ENCODE peak calls at places on chromosomes 2 and 18, in seven cellular contexts. B is HCT116, J is K562, F is T47D, L is SK-N-SH, R is GM12878, Q is H1. H is an unnamed sample.

GRCh38 chr18:37553633-37554398 is 11.8 kb downstream of the CELF4 start:
- DNase-seq in B (no peak), J (peak; percentile 20), R (no peak), F (no peak), Q (no peak), L (no peak), H (no peak)

GRCh38 chr2:240835528-240835927 is 15.5 kb upstream of the KIF1A start:
- DNase-seq in F (no peak), J (no peak), L (no peak), B (no peak), Q (no peak), R (no peak), H (no peak)

GRCh38 chr2:191916826-191917225 is 69.9 kb upstream of the CAVIN2 start:
- DNase-seq in B (no peak), R (no peak), J (no peak), L (no peak), F (no peak), Q (no peak), H (no peak)

GRCh38 chr2:208192611-208193248 is 2.9 kb upstream of the C2orf80 start:
- DNase-seq in J (no peak), R (no peak), L (no peak), Q (no peak), B (no peak), F (no peak), H (no peak)

GRCh38 chr2:152763651-152764050 is 45.2 kb downstream of the ARL6IP6 start:
- DNase-seq in B (no peak), J (no peak), Q (no peak), L (no peak), R (no peak), F (no peak), H (no peak)

GRCh38 chr2:45009928-45010705 is 865 bp upstream of the SIX2 start:
- DNase-seq in B (no peak), R (no peak), F (peak; percentile 80), J (no peak), L (peak; percentile 85), Q (no peak), H (no peak)

GRCh38 chr18:57519668-57520424 is 66.7 kb downstream of the FECH start:
- DNase-seq in L (no peak), R (no peak), J (no peak), Q (no peak), B (no peak), F (peak; percentile 15), H (no peak)

GRCh38 chr2:145108959-145109710 is 589.2 kb upstream of the ZEB2 start:
- DNase-seq in Q (no peak), R (no peak), B (no peak), F (no peak), J (no peak), L (no peak), H (no peak)

GRCh38 chr2:237181844-237182243 is 96.2 kb downstream of the COPS8 start:
- DNase-seq in B (peak; percentile 26), L (no peak), Q (no peak), J (no peak), F (no peak), R (no peak), H (no peak)

GRCh38 chr2:119756837-119757236 is 2.9 kb upstream of the PTPN4 start:
- DNase-seq in Q (no peak), L (no peak), B (peak; percentile 62), F (no peak), R (no peak), J (peak; percentile 72), H (peak; percentile 57)

GRCh38 chr2:167406558-167406957 is 518.3 kb downstream of the XIRP2 start:
- DNase-seq in B (no peak), Q (peak; percentile 87), L (no peak), J (no peak), R (no peak), F (no peak), H (no peak)

GRCh38 chr2:48414980-48415764 is 114.8 kb upstream of the STON1 start:
- DNase-seq in B (no peak), F (no peak), R (no peak), J (no peak), L (peak; percentile 44), Q (no peak), H (peak; percentile 79)

GRCh38 chr2:48414196-48414595 is 115.8 kb upstream of the STON1 start:
- DNase-seq in R (no peak), J (no peak), Q (no peak), F (no peak), B (no peak), L (no peak), H (no peak)

GRCh38 chr2:48414640-48414979 is 115.3 kb upstream of the STON1 start:
- DNase-seq in J (no peak), L (no peak), B (no peak), Q (no peak), F (no peak), R (no peak), H (no peak)

GRCh38 chr2:48412409-48413259 is 117.3 kb upstream of the STON1 start:
- DNase-seq in F (no peak), B (no peak), R (no peak), L (no peak), Q (no peak), J (no peak), H (no peak)

DNA sequence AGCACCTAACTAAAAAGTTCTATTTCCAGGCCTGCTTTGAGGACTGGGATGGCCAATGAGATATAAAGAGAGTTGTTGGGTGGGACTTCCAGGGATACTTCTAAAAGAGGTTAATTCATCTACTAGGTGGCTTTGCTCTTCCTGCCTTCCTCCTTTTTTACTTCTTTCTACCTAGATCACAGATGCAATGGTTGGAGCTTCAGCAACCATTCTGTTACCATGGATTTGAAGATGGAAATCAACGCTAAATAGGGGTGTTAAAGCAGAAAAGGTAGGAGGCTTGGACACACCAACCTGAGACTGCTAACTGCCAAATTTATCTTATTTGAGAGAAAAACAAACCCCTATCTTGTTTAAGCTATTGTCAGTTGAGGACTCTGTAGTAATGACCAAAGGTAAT is 116.3 kb upstream of the STON1 start:
- DNase-seq in L (no peak), J (no peak), R (no peak), B (no peak), Q (no peak), F (no peak), H (no peak)
- TF ChIP-seq JUND in L (no peak), J (no peak), R (no peak), B (no peak), Q (no peak), F (no peak), H (no peak)

DNA sequence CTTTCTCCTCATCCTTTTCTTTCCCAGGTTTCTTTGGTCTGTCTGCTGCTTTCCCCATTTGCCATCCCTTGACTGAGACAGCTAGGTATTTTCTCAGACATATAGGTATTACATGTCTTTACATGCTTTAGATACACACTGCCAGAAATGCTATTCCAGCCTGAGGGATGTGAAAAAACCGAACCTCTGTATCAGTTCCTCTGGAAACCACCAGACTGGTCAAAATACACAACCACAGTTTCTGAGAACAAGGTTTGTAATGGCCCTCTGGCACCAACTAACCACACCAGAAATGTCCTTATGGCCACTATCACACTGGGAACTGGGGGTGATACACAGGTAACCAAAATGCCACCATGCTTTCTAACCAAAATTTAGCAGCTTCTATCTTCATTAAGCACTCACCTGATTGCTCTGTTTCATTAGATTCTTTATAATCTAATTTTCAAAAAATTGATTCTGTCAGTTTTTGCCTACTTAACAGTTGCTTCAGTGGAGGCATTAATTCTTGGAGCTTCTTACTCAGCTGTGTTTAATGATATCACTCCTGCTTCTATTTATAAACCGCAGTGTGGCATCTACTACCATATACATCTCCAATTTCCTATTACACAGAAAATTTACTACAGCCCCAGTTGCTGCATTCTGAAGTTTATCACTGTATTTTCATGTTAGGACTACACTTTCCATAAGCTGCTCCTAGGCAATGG is 243.5 kb downstream of the WDPCP start:
- DNase-seq in F (no peak), L (no peak), R (peak; percentile 48), J (no peak), B (no peak), Q (no peak), H (no peak)
- TF ChIP-seq JUND in F (no peak), L (no peak), R (no peak), J (no peak), B (no peak), Q (no peak), H (no peak)

DNA sequence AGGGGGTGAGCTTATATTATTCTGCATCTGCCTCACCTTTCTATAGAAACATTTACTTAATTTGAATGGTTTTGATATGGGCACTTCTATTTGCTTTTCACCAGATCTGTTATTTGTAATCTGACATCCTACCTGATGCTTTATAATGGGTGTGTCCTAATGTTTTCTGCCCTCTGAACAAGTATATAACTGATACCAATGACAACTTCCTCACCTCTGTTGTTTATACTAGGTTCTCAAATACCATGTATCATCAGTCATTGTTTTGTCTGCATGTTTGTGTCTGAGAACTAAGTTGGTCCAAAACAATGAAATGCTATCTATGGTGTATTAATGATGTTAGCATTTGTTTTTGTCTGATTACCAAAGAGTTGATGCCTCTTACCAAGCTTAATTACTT is 45.8 kb downstream of the ITGA6 start:
- DNase-seq in J (no peak), B (no peak), L (no peak), F (no peak), Q (no peak), R (no peak), H (no peak)
- TF ChIP-seq JUND in J (no peak), B (no peak), L (no peak), F (no peak), Q (no peak), R (no peak), H (no peak)

GRCh38 chr2:101006065-101006715 is 4.1 kb downstream of the RPL31 start:
- DNase-seq in F (no peak), R (no peak), L (no peak), J (no peak), B (no peak), Q (no peak), H (no peak)

GRCh38 chr2:101001713-101002561 is at the start of gene RPL31:
- DNase-seq in J (peak; percentile 98), F (peak; percentile 96), Q (peak; percentile 91), L (peak; percentile 98), R (peak; percentile 78), B (peak; percentile 91), H (peak; percentile 98)

GRCh38 chr2:101002562-101003277 is 631 bp downstream of the RPL31 start:
- DNase-seq in B (no peak), R (no peak), Q (no peak), F (no peak), J (peak; percentile 30), L (peak; percentile 43), H (peak; percentile 17)

GRCh38 chr2:101004671-101005325 is 2.7 kb downstream of the RPL31 start:
- DNase-seq in L (no peak), Q (no peak), B (no peak), F (no peak), J (no peak), R (no peak), H (no peak)

GRCh38 chr2:101003278-101003775 is 1.2 kb downstream of the RPL31 start:
- DNase-seq in R (no peak), Q (no peak), L (no peak), J (peak; percentile 32), F (no peak), B (no peak), H (peak; percentile 18)
- TF ChIP-seq JUND in R (no peak), Q (no peak), L (no peak), J (no peak), F (no peak), B (no peak), H (no peak)

DNA sequence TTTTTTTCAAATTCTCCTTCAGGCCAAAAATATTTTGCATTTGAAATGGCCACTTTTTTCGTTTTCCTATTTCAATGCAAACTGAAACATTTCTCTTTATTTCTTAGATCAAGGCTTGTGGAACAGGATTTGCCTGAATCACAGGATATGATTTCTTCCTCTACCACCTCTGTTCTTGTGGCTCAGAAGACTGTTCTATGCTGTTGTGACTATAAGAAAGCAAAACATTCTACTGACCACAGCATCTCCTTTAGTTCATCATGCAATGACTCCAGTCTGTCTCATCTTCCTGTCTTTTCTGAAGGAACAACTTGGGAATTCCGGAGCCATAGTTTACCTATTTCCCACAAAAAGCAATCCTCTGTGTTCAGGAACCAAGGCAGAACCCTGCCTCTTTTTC is 16.2 kb upstream of the ZNF512 start:
- DNase-seq in L (no peak), J (no peak), R (no peak), Q (no peak), F (peak; percentile 7), B (no peak), H (no peak)
- TF ChIP-seq JUND in L (no peak), J (no peak), R (no peak), Q (no peak), F (no peak), B (no peak), H (no peak)

H was measured in HepG2.